ENCODE peak calls at places on chromosomes 3 and 15, in seven cellular contexts. I is H1, X is HepG2, V is HCT116, R is GM12878, G is SK-N-SH, Z is K562. L is an unnamed sample.

GRCh38 chr15:75483961-75484360 is 32.5 kb upstream of the SIN3A start:
- DNase-seq in I (no peak), X (no peak), V (no peak), R (no peak), G (no peak), Z (no peak), L (no peak)

GRCh38 chr3:114685053-114685630 is 391.3 kb downstream of the TIGIT start:
- DNase-seq in I (no peak), X (no peak), V (no peak), R (no peak), G (no peak), Z (no peak), L (no peak)

GRCh38 chr3:11415099-11415498 is 142.9 kb downstream of the ATG7 start:
- DNase-seq in I (no peak), X (no peak), V (no peak), R (no peak), G (no peak), Z (no peak), L (no peak)

GRCh38 chr15:39789736-39790135 is 7.1 kb upstream of the FSIP1 start:
- DNase-seq in I (no peak), X (no peak), V (no peak), R (no peak), G (no peak), Z (no peak), L (no peak)

GRCh38 chr3:124288996-124289395 is 297.1 kb upstream of the ROPN1 start:
- DNase-seq in I (no peak), X (no peak), V (no peak), R (no peak), G (no peak), Z (no peak), L (no peak)

GRCh38 chr3:186073641-186074040 is 35.2 kb downstream of the ETV5 start:
- DNase-seq in I (no peak), X (no peak), V (no peak), R (no peak), G (no peak), Z (no peak), L (no peak)

GRCh38 chr3:76436895-76437294 is 603.0 kb upstream of the ROBO2 start:
- DNase-seq in I (no peak), X (no peak), V (no peak), R (no peak), G (no peak), Z (no peak), L (no peak)

GRCh38 chr3:157107644-157108133 is 52.3 kb downstream of the CCNL1 start:
- DNase-seq in I (no peak), X (no peak), V (no peak), R (no peak), G (no peak), Z (no peak), L (no peak)

GRCh38 chr3:131231710-131232348 is 149.7 kb upstream of the NUDT16 start:
- DNase-seq in I (no peak), X (peak), V (no peak), R (no peak), G (peak), Z (no peak), L (no peak)

GRCh38 chr3:153245661-153246060 is 83.6 kb downstream of the RAP2B start:
- DNase-seq in I (no peak), X (no peak), V (no peak), R (no peak), G (no peak), Z (no peak), L (no peak)

GRCh38 chr3:171797265-171797679 is 13.0 kb downstream of the PLD1 start:
- DNase-seq in I (no peak), X (no peak), V (no peak), R (peak), G (no peak), Z (no peak), L (no peak)

GRCh38 chr3:78762121-78762520 is 1005.7 kb downstream of the ROBO1 start:
- DNase-seq in I (no peak), X (no peak), V (no peak), R (no peak), G (no peak), Z (no peak), L (no peak)

GRCh38 chr3:159894386-159894785 is 94.2 kb upstream of the IL12A start:
- DNase-seq in I (no peak), X (no peak), V (no peak), R (no peak), G (no peak), Z (no peak), L (no peak)

GRCh38 chr3:20049275-20049674 is 9.0 kb downstream of the KAT2B start:
- DNase-seq in I (no peak), X (no peak), V (no peak), R (no peak), G (no peak), Z (no peak), L (no peak)

GRCh38 chr3:154844863-154845262 is 235.3 kb upstream of the MME start:
- DNase-seq in I (no peak), X (no peak), V (no peak), R (no peak), G (no peak), Z (no peak), L (no peak)

GRCh38 chr3:157290761-157291160 is 130.8 kb upstream of the CCNL1 start:
- DNase-seq in I (no peak), X (no peak), V (no peak), R (no peak), G (no peak), Z (no peak), L (no peak)

GRCh38 chr15:91572110-91572509 is 281.4 kb upstream of the SLCO3A1 start:
- DNase-seq in I (no peak), X (no peak), V (no peak), R (no peak), G (no peak), Z (no peak), L (no peak)

GRCh38 chr15:50135123-50135541 is 16.1 kb upstream of the ATP8B4 start:
- DNase-seq in I (no peak), X (no peak), V (no peak), R (no peak), G (no peak), Z (no peak), L (no peak)

GRCh38 chr3:108642526-108642925 is 53.0 kb downstream of the DZIP3 start:
- DNase-seq in I (no peak), X (no peak), V (no peak), R (no peak), G (no peak), Z (no peak), L (no peak)

GRCh38 chr3:50112462-50112861 is 23.7 kb downstream of the RBM5 start:
- DNase-seq in I (no peak), X (no peak), V (no peak), R (no peak), G (no peak), Z (no peak), L (no peak)

GRCh38 chr3:12875857-12876451 is 34.6 kb upstream of the RPL32 start:
- DNase-seq in I (peak), X (no peak), V (no peak), R (no peak), G (peak), Z (peak), L (peak)

GRCh38 chr15:39586387-39587171 is 5.7 kb downstream of the THBS1 start:
- DNase-seq in I (no peak), X (no peak), V (no peak), R (no peak), G (no peak), Z (no peak), L (no peak)

GRCh38 chr3:135084404-135084803 is 289.3 kb downstream of the EPHB1 start:
- DNase-seq in I (no peak), X (no peak), V (no peak), R (no peak), G (no peak), Z (no peak), L (no peak)

GRCh38 chr3:59759298-59760169 is 709.7 kb upstream of the CFAP20DC start:
- DNase-seq in I (no peak), X (peak), V (no peak), R (no peak), G (no peak), Z (no peak), L (no peak)

GRCh38 chr15:58407366-58407765 is 24.4 kb upstream of the LIPC start:
- DNase-seq in I (no peak), X (no peak), V (no peak), R (no peak), G (no peak), Z (no peak), L (no peak)

GRCh38 chr15:29631076-29632070 is 190.9 kb downstream of the TJP1 start:
- DNase-seq in I (peak), X (no peak), V (no peak), R (no peak), G (peak), Z (no peak), L (no peak)

GRCh38 chr3:124770341-124771082 is 40.3 kb downstream of the UMPS start:
- DNase-seq in I (no peak), X (no peak), V (no peak), R (no peak), G (peak), Z (no peak), L (no peak)

GRCh38 chr3:69014022-69014580 is 617 bp upstream of the EOGT start:
- DNase-seq in I (no peak), X (no peak), V (no peak), R (peak), G (no peak), Z (no peak), L (no peak)

GRCh38 chr15:70277556-70277955 is 179.8 kb upstream of the TLE3 start:
- DNase-seq in I (no peak), X (no peak), V (no peak), R (no peak), G (no peak), Z (no peak), L (no peak)

GRCh38 chr3:4994823-4995499 is 15.7 kb downstream of the BHLHE40 start:
- DNase-seq in I (no peak), X (peak), V (peak), R (no peak), G (no peak), Z (peak), L (no peak)

GRCh38 chr3:133547432-133548041 is 25.9 kb upstream of the CDV3 start:
- DNase-seq in I (no peak), X (peak), V (no peak), R (no peak), G (no peak), Z (no peak), L (no peak)

GRCh38 chr3:184384856-184385422 is 5.1 kb downstream of the CHRD start:
- DNase-seq in I (no peak), X (no peak), V (no peak), R (no peak), G (no peak), Z (no peak), L (no peak)

GRCh38 chr3:171895890-171896289 is 52.7 kb downstream of the TMEM212 start:
- DNase-seq in I (no peak), X (no peak), V (no peak), R (no peak), G (no peak), Z (no peak), L (no peak)

GRCh38 chr3:182412066-182412465 is 381.2 kb upstream of the ATP11B start:
- DNase-seq in I (no peak), X (no peak), V (no peak), R (no peak), G (no peak), Z (no peak), L (no peak)

GRCh38 chr3:179227349-179227748 is 23.6 kb downstream of the KCNMB3 start:
- DNase-seq in I (no peak), X (no peak), V (peak), R (no peak), G (no peak), Z (no peak), L (no peak)

GRCh38 chr3:10193692-10194327 is 29.1 kb downstream of the IRAK2 start:
- DNase-seq in I (no peak), X (no peak), V (no peak), R (no peak), G (no peak), Z (no peak), L (no peak)

DNA sequence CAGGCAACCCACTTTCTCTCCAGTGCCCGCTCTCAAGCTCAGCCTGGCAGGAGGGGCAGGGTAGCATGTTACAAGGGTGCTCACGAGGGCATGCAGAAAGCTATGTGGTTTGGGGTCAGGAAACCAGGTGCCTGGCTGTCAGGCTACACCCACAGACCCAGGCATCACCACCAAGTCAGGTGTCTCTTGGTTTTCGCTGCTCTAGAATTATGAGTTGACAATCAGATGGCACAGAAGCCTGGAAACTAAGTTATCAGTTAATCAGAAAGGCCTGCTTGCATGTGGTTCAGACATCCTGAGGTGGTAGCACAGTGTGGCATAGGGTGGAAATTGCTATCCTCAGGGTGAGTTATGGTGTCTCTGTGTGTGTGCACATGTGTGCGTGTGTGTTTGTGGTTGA is 16.2 kb upstream of the CCR9 start:
- DNase-seq in I (no peak), X (no peak), V (no peak), R (no peak), G (no peak), Z (no peak), L (no peak)
- TF ChIP-seq YY1 in I (no peak), X (no peak), V (no peak), R (no peak), G (no peak), Z (no peak), L (no peak)

DNA sequence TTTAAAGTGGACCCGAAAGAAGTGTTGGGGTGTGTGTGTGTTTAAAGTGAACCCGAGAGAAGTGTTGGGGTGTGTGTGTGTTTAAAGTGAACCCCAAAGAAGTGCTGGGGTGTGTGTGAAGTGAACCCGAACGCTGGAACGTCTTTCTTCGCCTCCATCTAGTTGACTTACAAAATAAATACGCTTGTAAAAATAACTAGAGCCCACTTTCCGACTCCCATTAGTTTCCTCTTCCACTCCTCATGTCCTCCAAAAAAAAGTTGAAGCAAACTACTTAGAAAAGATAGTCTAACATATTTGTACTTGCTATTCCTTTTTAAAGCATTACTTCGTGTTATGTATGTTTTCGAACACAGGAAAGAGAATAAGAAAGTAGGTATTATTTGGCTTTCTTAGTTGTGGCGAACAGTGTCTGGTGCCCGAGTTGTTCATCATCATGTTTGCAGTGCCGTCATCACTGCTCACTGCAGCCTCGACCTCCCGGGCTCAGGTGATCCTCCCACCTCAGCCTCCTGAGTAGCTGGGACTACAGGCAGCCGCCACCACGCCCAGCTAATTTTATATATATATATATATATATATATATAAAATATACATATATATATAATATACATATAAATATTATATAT is 1.1 kb downstream of the LRCH3 start:
- DNase-seq in I (no peak), X (no peak), V (no peak), R (no peak), G (no peak), Z (no peak), L (no peak)
- TF ChIP-seq YY1 in I (no peak), X (no peak), V (no peak), R (no peak), G (no peak), Z (no peak), L (no peak)

GRCh38 chr3:64022451-64023186 is 675 bp downstream of the PSMD6 start:
- DNase-seq in I (no peak), X (no peak), V (no peak), R (no peak), G (peak), Z (peak), L (no peak)

GRCh38 chr3:64026346-64026745 is 3.1 kb upstream of the PSMD6 start:
- DNase-seq in I (no peak), X (no peak), V (no peak), R (no peak), G (no peak), Z (no peak), L (no peak)

GRCh38 chr3:64027708-64028107 is 4.4 kb upstream of the PSMD6 start:
- DNase-seq in I (no peak), X (no peak), V (no peak), R (no peak), G (peak), Z (no peak), L (no peak)

GRCh38 chr3:64023187-64023860 is at the start of gene PSMD6:
- DNase-seq in I (peak), X (peak), V (peak), R (peak), G (peak), Z (peak), L (peak)

DNA sequence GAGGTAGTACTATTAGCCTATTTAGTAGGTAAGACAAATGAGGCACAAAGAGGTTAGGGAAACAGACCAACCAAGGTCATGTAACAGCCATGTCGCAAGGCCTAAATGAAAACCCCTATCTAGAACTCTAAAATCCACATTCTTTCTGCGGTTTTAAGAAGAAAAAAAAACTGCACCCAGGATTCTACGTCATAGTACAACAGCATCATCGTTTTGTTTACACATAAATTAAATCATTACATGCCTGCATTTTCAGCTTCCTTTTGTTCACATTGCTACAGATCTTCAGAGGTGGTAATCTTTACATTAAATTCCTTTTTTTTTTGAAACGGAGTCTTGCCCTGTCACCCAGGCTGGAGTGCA is 548 bp upstream of the PSMD6 start:
- DNase-seq in I (no peak), X (peak), V (no peak), R (no peak), G (no peak), Z (no peak), L (no peak)
- TF ChIP-seq YY1 in I (no peak), X (no peak), V (no peak), R (no peak), G (no peak), Z (no peak), L (no peak)

GRCh38 chr3:40511031-40511718 is 5.3 kb downstream of the ZNF620 start:
- DNase-seq in I (no peak), X (no peak), V (no peak), R (no peak), G (no peak), Z (no peak), L (no peak)

GRCh38 chr3:40504636-40505430 is 1.0 kb upstream of the ZNF620 start:
- DNase-seq in I (no peak), X (peak), V (peak), R (no peak), G (no peak), Z (no peak), L (no peak)

GRCh38 chr3:40499952-40500351 is 5.9 kb upstream of the ZNF620 start:
- DNase-seq in I (no peak), X (no peak), V (no peak), R (no peak), G (no peak), Z (no peak), L (no peak)

GRCh38 chr3:40505599-40506462 is at the start of gene ZNF620:
- DNase-seq in I (peak), X (peak), V (peak), R (no peak), G (peak), Z (peak), L (peak)
- TF ChIP-seq YY1 in I (peak), X (peak), V (no peak), R (peak), G (peak), Z (peak), L (no peak)

GRCh38 chr15:48937886-48938285 is 25.8 kb downstream of the SHC4 start:
- DNase-seq in I (no peak), X (no peak), V (no peak), R (no peak), G (no peak), Z (no peak), L (no peak)
- TF ChIP-seq YY1 in I (no peak), X (no peak), V (no peak), R (no peak), G (no peak), Z (no peak), L (no peak)

DNA sequence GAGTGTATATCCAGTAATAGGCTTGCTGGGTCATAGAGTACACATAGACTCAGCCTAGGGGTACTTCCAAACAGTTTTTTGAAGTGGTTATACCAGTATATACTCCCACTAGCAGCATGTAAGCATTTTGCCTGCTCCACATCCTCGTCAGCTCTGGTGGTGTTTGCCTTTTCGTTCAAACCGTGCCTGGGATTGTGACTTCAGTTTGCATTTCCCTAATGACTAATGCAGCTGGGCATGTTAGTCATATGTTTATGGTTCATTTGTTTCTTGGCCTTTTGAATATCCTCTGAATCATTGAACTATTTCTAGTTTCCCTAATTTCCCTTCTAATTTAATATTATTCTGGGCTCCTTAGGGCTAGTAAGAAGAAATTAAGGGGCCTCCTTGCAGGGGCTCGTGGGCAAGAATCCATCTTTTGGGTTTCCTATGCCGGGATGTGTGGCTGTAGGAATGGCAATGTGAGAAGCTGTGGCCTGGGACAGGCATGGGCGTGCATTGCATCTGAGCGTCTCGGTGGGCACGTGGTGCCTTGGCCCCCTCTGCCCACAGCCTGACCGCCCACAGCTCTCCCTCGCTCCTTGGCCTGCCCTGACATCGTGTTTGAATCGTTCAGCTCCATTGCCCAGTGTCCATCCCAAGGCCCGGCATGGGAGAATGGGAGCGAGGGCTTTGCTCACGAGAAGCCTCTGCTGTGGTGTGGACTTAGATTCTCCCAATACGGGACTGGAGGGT is 26.4 kb downstream of the FAH start:
- DNase-seq in I (no peak), X (no peak), V (no peak), R (no peak), G (no peak), Z (no peak), L (no peak)
- TF ChIP-seq YY1 in I (no peak), X (no peak), V (no peak), R (no peak), G (no peak), Z (no peak), L (no peak)

GRCh38 chr15:54064412-54064811 is 86.2 kb downstream of the UNC13C start:
- DNase-seq in I (no peak), X (no peak), V (no peak), R (no peak), G (no peak), Z (no peak), L (no peak)

DNA sequence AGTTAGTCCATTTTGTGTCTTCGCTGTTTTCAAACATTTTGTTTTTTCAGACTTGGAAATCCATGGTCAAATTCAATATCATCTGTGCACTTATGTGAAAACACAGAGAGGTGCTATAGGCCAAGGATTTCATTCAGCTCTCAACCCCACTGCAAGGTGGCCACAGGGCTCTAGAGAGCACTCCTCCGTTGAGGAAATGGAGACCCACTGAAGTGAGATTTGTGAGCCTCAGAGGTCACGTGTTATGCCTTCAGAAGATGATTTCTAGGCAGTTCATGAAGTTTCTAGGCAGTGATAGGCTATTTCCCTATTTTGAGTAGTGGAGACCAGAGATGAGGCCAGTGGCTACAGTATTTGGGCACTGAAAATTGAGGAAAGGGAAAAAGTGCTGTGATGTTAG is 88.2 kb downstream of the UNC13C start:
- DNase-seq in I (no peak), X (no peak), V (no peak), R (no peak), G (no peak), Z (no peak), L (no peak)
- TF ChIP-seq YY1 in I (no peak), X (no peak), V (no peak), R (no peak), G (no peak), Z (no peak), L (no peak)